ENCODE peak calls at places on chromosome 5, in five cellular contexts. Y, U, Q, S and M are unnamed samples.

GRCh38 chr5:176296-176823 is 14.9 kb upstream of the LRRC14B start:
- DNase-seq in Q (no peak), U (no peak), S (no peak), Y (no peak), M (peak; percentile 38)

GRCh38 chr5:67543704-67544103 is 347.1 kb upstream of the CD180 start:
- DNase-seq in U (no peak), Y (no peak), Q (no peak), S (no peak), M (no peak)

GRCh38 chr5:124477577-124477976 is 268.9 kb downstream of the ZNF608 start:
- DNase-seq in Y (no peak), S (no peak), Q (no peak), U (no peak), M (no peak)

GRCh38 chr5:94856257-94856656 is 237.8 kb downstream of the SLF1 start:
- DNase-seq in S (no peak), Q (no peak), Y (no peak), U (no peak), M (no peak)

GRCh38 chr5:67350600-67351315 is 154.2 kb upstream of the CD180 start:
- DNase-seq in U (peak; percentile 71), Q (no peak), S (no peak), Y (no peak), M (no peak)

GRCh38 chr5:154818459-154819116 is 31.8 kb downstream of the FAXDC2 start:
- DNase-seq in U (peak; percentile 22), Q (no peak), S (no peak), Y (no peak), M (no peak)

GRCh38 chr5:131196331-131196730 is 25.6 kb downstream of the LYRM7 start:
- DNase-seq in Y (no peak), S (no peak), U (no peak), Q (no peak), M (no peak)

GRCh38 chr5:2727620-2728019 is 23.9 kb downstream of the IRX2 start:
- DNase-seq in U (no peak), S (no peak), Y (no peak), Q (no peak), M (no peak)

GRCh38 chr5:129099184-129099570 is 4.6 kb downstream of the ISOC1 start:
- DNase-seq in U (no peak), Y (no peak), S (no peak), Q (no peak), M (no peak)

GRCh38 chr5:93573627-93573974 is 7.4 kb downstream of the NR2F1-AS1 start:
- DNase-seq in Y (no peak), U (no peak), S (no peak), Q (no peak), M (peak; percentile 41)

GRCh38 chr5:54103871-54104270 is 206.5 kb downstream of the ARL15 start:
- DNase-seq in U (no peak), Y (no peak), S (no peak), Q (no peak), M (no peak)

GRCh38 chr5:43273552-43273951 is 39.7 kb downstream of the HMGCS1 start:
- DNase-seq in S (no peak), Y (no peak), Q (no peak), U (no peak), M (no peak)

GRCh38 chr5:118687671-118688621 is 300.4 kb downstream of the DTWD2 start:
- DNase-seq in S (no peak), Y (peak; percentile 26), U (no peak), Q (no peak), M (no peak)

GRCh38 chr5:141940695-141941271 is 17.1 kb downstream of the DELE1 start:
- DNase-seq in U (no peak), Q (no peak), S (no peak), Y (no peak), M (no peak)

GRCh38 chr5:80326468-80326867 is 6.7 kb downstream of the SPZ1 start:
- DNase-seq in U (no peak), S (no peak), Y (no peak), Q (no peak), M (no peak)

GRCh38 chr5:150779397-150780179 is 1.0 kb downstream of the SMIM3 start:
- DNase-seq in Y (no peak), S (no peak), Q (no peak), U (no peak), M (no peak)

GRCh38 chr5:176952531-176953193 is 53.5 kb upstream of the HK3 start:
- DNase-seq in U (no peak), Y (no peak), Q (no peak), S (no peak), M (no peak)

GRCh38 chr5:174751154-174751990 is 27.0 kb downstream of the MSX2 start:
- DNase-seq in S (peak; percentile 43), Y (no peak), U (no peak), Q (peak; percentile 36), M (no peak)

GRCh38 chr5:81081461-81081835 is 121.3 kb downstream of the RASGRF2 start:
- DNase-seq in Q (no peak), Y (no peak), U (no peak), S (no peak), M (no peak)

GRCh38 chr5:76104027-76104426 is 20.8 kb downstream of the SV2C start:
- DNase-seq in Q (peak; percentile 75), Y (peak; percentile 1), U (no peak), S (peak; percentile 64), M (no peak)

GRCh38 chr5:173313311-173313710 is 14.9 kb downstream of the STC2 start:
- DNase-seq in U (no peak), Y (no peak), Q (no peak), S (no peak), M (no peak)

GRCh38 chr5:179261301-179262125 is 83.7 kb downstream of the ADAMTS2 start:
- DNase-seq in Y (no peak), U (peak; percentile 38), Q (no peak), S (peak; percentile 37), M (no peak)

GRCh38 chr5:107966216-107966615 is 295.5 kb upstream of the EFNA5 start:
- DNase-seq in S (no peak), U (no peak), Q (no peak), Y (no peak), M (no peak)

GRCh38 chr5:125874717-125875116 is 548.5 kb upstream of the GRAMD2B start:
- DNase-seq in Q (peak; percentile 20), U (no peak), Y (no peak), S (no peak), M (no peak)

GRCh38 chr5:150647275-150648251 is 7.1 kb downstream of the SYNPO start:
- DNase-seq in Q (no peak), Y (no peak), U (no peak), S (no peak), M (no peak)

GRCh38 chr5:155460501-155460931 is 447.0 kb downstream of the KIF4B start:
- DNase-seq in Y (no peak), Q (no peak), S (no peak), U (no peak), M (no peak)

GRCh38 chr5:42840279-42840678 is 28.6 kb upstream of the SELENOP start:
- DNase-seq in Y (peak; percentile 35), U (peak; percentile 57), S (no peak), Q (no peak), M (no peak)

GRCh38 chr5:141208478-141208877 is at the start of gene PCDHB12:
- DNase-seq in U (no peak), Q (peak; percentile 45), Y (no peak), S (no peak), M (no peak)

GRCh38 chr5:10328323-10328722 is 20.6 kb upstream of the CMBL start:
- DNase-seq in U (no peak), Q (no peak), S (no peak), Y (no peak), M (no peak)

GRCh38 chr5:50962934-50963646 is 296.7 kb downstream of the PARP8 start:
- DNase-seq in S (peak; percentile 89), U (peak; percentile 87), Y (no peak), Q (peak; percentile 86), M (no peak)

GRCh38 chr5:34626751-34627150 is 29.4 kb upstream of the RAI14 start:
- DNase-seq in S (no peak), Y (no peak), U (no peak), Q (no peak), M (no peak)

GRCh38 chr5:31390256-31390655 is 141.6 kb downstream of the DROSHA start:
- DNase-seq in U (no peak), Q (no peak), Y (no peak), S (no peak), M (no peak)

GRCh38 chr5:37665889-37666288 is 174.0 kb downstream of the GDNF start:
- DNase-seq in Q (no peak), S (no peak), Y (peak; percentile 23), U (peak; percentile 54), M (no peak)

GRCh38 chr5:79105868-79106267 is 5.7 kb upstream of the BHMT start:
- DNase-seq in Q (no peak), Y (no peak), U (no peak), S (no peak), M (no peak)
- TF ChIP-seq CTCF in Q (no peak), Y (no peak), U (no peak), S (no peak), M (no peak)

DNA sequence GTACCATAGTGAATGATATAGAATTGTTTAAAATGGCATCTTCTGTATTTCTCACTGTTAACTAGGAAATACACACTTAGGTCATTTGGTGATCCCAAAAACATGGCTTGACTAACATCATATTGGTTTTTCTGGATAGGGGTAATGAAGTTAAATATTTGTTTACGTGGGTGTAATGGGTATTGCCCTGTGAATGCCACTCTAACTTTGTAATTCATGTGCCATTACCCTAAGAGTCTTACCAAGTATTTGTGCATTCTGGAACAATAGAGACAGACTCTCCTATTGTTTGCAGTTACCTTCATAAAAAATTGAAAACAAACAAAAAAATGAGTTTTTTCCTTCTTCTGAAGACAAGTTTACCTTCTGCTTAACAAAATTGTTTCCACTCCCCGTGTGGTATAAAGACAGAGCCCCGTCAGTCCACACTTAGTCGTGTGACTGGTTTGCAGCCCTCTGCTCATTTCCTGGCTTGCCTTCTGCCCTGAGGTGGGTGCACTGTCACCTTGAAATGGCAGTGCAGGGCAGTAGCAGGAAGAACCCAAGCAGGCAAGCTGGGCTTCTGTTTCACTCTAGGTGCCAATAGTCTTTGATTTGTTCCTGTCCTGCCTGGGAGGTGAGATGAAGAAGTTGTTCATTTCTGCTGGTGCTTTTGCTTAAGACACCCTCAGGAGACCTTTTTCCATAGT is 9.6 kb upstream of the CATSPER3 start:
- DNase-seq in Q (no peak), Y (no peak), S (no peak), U (no peak), M (no peak)
- TF ChIP-seq CTCF in Q (no peak), Y (no peak), S (no peak), U (no peak), M (no peak)

GRCh38 chr5:65172486-65173129 is 309.1 kb downstream of the ADAMTS6 start:
- DNase-seq in U (no peak), Y (peak; percentile 54), S (no peak), Q (no peak), M (no peak)

GRCh38 chr5:65173130-65173525 is 308.6 kb downstream of the ADAMTS6 start:
- DNase-seq in Q (no peak), U (no peak), Y (no peak), S (no peak), M (no peak)

DNA sequence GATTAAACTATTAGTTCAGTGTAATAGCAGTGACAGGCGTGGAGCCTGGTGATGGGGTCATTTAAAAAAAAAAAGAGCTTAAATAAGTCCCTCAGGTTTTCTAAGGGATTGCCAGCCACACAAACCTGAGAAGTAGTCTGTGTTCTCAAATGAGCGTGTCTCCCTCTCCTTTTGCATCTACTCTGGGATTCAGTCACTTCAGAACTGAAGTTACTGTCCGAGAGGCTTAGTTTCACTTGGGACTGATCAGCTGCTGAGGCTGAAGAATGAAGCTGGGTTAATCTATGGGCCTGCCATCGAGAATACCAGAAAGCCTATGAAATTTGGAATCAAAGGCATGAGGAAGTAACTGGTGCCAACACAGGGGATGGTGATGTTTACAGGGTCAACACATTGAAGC is 310.1 kb downstream of the ADAMTS6 start:
- DNase-seq in U (no peak), Q (no peak), S (no peak), Y (no peak), M (no peak)
- TF ChIP-seq CTCF in U (no peak), Q (no peak), S (no peak), Y (no peak), M (no peak)

GRCh38 chr5:38847549-38848341 is 1.9 kb downstream of the OSMR start:
- DNase-seq in U (no peak), S (no peak), Q (peak; percentile 41), Y (no peak), M (no peak)
- TF ChIP-seq CTCF in U (no peak), S (no peak), Q (no peak), Y (no peak), M (no peak)